ENCODE peak calls at places on chromosomes 5 and 9, in seven cellular contexts. One of them, this sample, is unnamed.

GRCh38 chr5:72531496-72532190 is 24.4 kb upstream of the ZNF366 start:
- DNase-seq in stimulated activated CD8-positive, alpha-beta memory T cell treated with anti-CD3 and anti-CD28 coated beads, Interleukin-7, amount 100 ng/mL, for 24 hours: no peak
- DNase-seq in activated CD4-positive, alpha-beta T cell treated with anti-CD3 and anti-CD28 coated beads, Interleukin-2, amount 10 ng/mL, durations not matched to agents 7 days and 5 days: no peak
- DNase-seq in activated T-cell treated with anti-CD3 and anti-CD28 coated beads, Interleukin-2, amount 50 U/mL, for 72 hours: no peak
- DNase-seq in coronary artery: no peak
- DNase-seq in AG08395: peak
- DNase-seq in HTR-8/SVneo: no peak
- DNase-seq in this sample: no peak

GRCh38 chr5:87831499-87831898 is 418.8 kb upstream of the CCNH start:
- DNase-seq in coronary artery: no peak
- DNase-seq in activated T-cell treated with anti-CD3 and anti-CD28 coated beads, Interleukin-2, amount 50 U/mL, for 72 hours: no peak
- DNase-seq in stimulated activated CD8-positive, alpha-beta memory T cell treated with anti-CD3 and anti-CD28 coated beads, Interleukin-7, amount 100 ng/mL, for 24 hours: no peak
- DNase-seq in activated CD4-positive, alpha-beta T cell treated with anti-CD3 and anti-CD28 coated beads, Interleukin-2, amount 10 ng/mL, durations not matched to agents 7 days and 5 days: no peak
- DNase-seq in AG08395: no peak
- DNase-seq in HTR-8/SVneo: no peak
- DNase-seq in this sample: no peak

GRCh38 chr9:129133067-129133466 is 21.9 kb downstream of the PTPA start:
- DNase-seq in HTR-8/SVneo: no peak
- DNase-seq in stimulated activated CD8-positive, alpha-beta memory T cell treated with anti-CD3 and anti-CD28 coated beads, Interleukin-7, amount 100 ng/mL, for 24 hours: no peak
- DNase-seq in coronary artery: no peak
- DNase-seq in activated CD4-positive, alpha-beta T cell treated with anti-CD3 and anti-CD28 coated beads, Interleukin-2, amount 10 ng/mL, durations not matched to agents 7 days and 5 days: no peak
- DNase-seq in AG08395: no peak
- DNase-seq in activated T-cell treated with anti-CD3 and anti-CD28 coated beads, Interleukin-2, amount 50 U/mL, for 72 hours: no peak
- DNase-seq in this sample: no peak

GRCh38 chr5:163134061-163134460 is 303.3 kb upstream of the CCNG1 start:
- DNase-seq in AG08395: no peak
- DNase-seq in activated T-cell treated with anti-CD3 and anti-CD28 coated beads, Interleukin-2, amount 50 U/mL, for 72 hours: no peak
- DNase-seq in HTR-8/SVneo: no peak
- DNase-seq in coronary artery: no peak
- DNase-seq in stimulated activated CD8-positive, alpha-beta memory T cell treated with anti-CD3 and anti-CD28 coated beads, Interleukin-7, amount 100 ng/mL, for 24 hours: no peak
- DNase-seq in activated CD4-positive, alpha-beta T cell treated with anti-CD3 and anti-CD28 coated beads, Interleukin-2, amount 10 ng/mL, durations not matched to agents 7 days and 5 days: no peak
- DNase-seq in this sample: no peak

GRCh38 chr5:143142596-143143435 is 260.7 kb downstream of the NR3C1 start:
- DNase-seq in coronary artery: peak
- DNase-seq in activated CD4-positive, alpha-beta T cell treated with anti-CD3 and anti-CD28 coated beads, Interleukin-2, amount 10 ng/mL, durations not matched to agents 7 days and 5 days: no peak
- DNase-seq in stimulated activated CD8-positive, alpha-beta memory T cell treated with anti-CD3 and anti-CD28 coated beads, Interleukin-7, amount 100 ng/mL, for 24 hours: no peak
- DNase-seq in AG08395: no peak
- DNase-seq in HTR-8/SVneo: peak
- DNase-seq in activated T-cell treated with anti-CD3 and anti-CD28 coated beads, Interleukin-2, amount 50 U/mL, for 72 hours: no peak
- DNase-seq in this sample: no peak

GRCh38 chr9:69149321-69149807 is 24.7 kb upstream of the TJP2 start:
- DNase-seq in coronary artery: no peak
- DNase-seq in activated CD4-positive, alpha-beta T cell treated with anti-CD3 and anti-CD28 coated beads, Interleukin-2, amount 10 ng/mL, durations not matched to agents 7 days and 5 days: no peak
- DNase-seq in activated T-cell treated with anti-CD3 and anti-CD28 coated beads, Interleukin-2, amount 50 U/mL, for 72 hours: no peak
- DNase-seq in HTR-8/SVneo: no peak
- DNase-seq in stimulated activated CD8-positive, alpha-beta memory T cell treated with anti-CD3 and anti-CD28 coated beads, Interleukin-7, amount 100 ng/mL, for 24 hours: no peak
- DNase-seq in AG08395: peak
- DNase-seq in this sample: peak

GRCh38 chr5:154829589-154830218 is 20.7 kb downstream of the FAXDC2 start:
- DNase-seq in stimulated activated CD8-positive, alpha-beta memory T cell treated with anti-CD3 and anti-CD28 coated beads, Interleukin-7, amount 100 ng/mL, for 24 hours: no peak
- DNase-seq in activated T-cell treated with anti-CD3 and anti-CD28 coated beads, Interleukin-2, amount 50 U/mL, for 72 hours: peak
- DNase-seq in AG08395: no peak
- DNase-seq in coronary artery: no peak
- DNase-seq in activated CD4-positive, alpha-beta T cell treated with anti-CD3 and anti-CD28 coated beads, Interleukin-2, amount 10 ng/mL, durations not matched to agents 7 days and 5 days: peak
- DNase-seq in HTR-8/SVneo: no peak
- DNase-seq in this sample: no peak

GRCh38 chr5:143521891-143522290 is 118.4 kb upstream of the NR3C1 start:
- DNase-seq in activated CD4-positive, alpha-beta T cell treated with anti-CD3 and anti-CD28 coated beads, Interleukin-2, amount 10 ng/mL, durations not matched to agents 7 days and 5 days: no peak
- DNase-seq in stimulated activated CD8-positive, alpha-beta memory T cell treated with anti-CD3 and anti-CD28 coated beads, Interleukin-7, amount 100 ng/mL, for 24 hours: no peak
- DNase-seq in activated T-cell treated with anti-CD3 and anti-CD28 coated beads, Interleukin-2, amount 50 U/mL, for 72 hours: no peak
- DNase-seq in coronary artery: no peak
- DNase-seq in HTR-8/SVneo: no peak
- DNase-seq in AG08395: no peak
- DNase-seq in this sample: no peak

GRCh38 chr5:88732181-88732633 is 150.8 kb downstream of the MEF2C start:
- DNase-seq in stimulated activated CD8-positive, alpha-beta memory T cell treated with anti-CD3 and anti-CD28 coated beads, Interleukin-7, amount 100 ng/mL, for 24 hours: no peak
- DNase-seq in HTR-8/SVneo: no peak
- DNase-seq in activated T-cell treated with anti-CD3 and anti-CD28 coated beads, Interleukin-2, amount 50 U/mL, for 72 hours: no peak
- DNase-seq in AG08395: peak
- DNase-seq in activated CD4-positive, alpha-beta T cell treated with anti-CD3 and anti-CD28 coated beads, Interleukin-2, amount 10 ng/mL, durations not matched to agents 7 days and 5 days: no peak
- DNase-seq in coronary artery: peak
- DNase-seq in this sample: no peak

GRCh38 chr5:52948418-52949076 is 40.6 kb upstream of the ITGA2 start:
- DNase-seq in AG08395: peak
- DNase-seq in activated T-cell treated with anti-CD3 and anti-CD28 coated beads, Interleukin-2, amount 50 U/mL, for 72 hours: peak
- DNase-seq in coronary artery: no peak
- DNase-seq in HTR-8/SVneo: peak
- DNase-seq in stimulated activated CD8-positive, alpha-beta memory T cell treated with anti-CD3 and anti-CD28 coated beads, Interleukin-7, amount 100 ng/mL, for 24 hours: no peak
- DNase-seq in activated CD4-positive, alpha-beta T cell treated with anti-CD3 and anti-CD28 coated beads, Interleukin-2, amount 10 ng/mL, durations not matched to agents 7 days and 5 days: peak
- DNase-seq in this sample: no peak

GRCh38 chr5:3352711-3353110 is 242.9 kb upstream of the IRX1 start:
- DNase-seq in activated T-cell treated with anti-CD3 and anti-CD28 coated beads, Interleukin-2, amount 50 U/mL, for 72 hours: no peak
- DNase-seq in coronary artery: peak
- DNase-seq in HTR-8/SVneo: no peak
- DNase-seq in activated CD4-positive, alpha-beta T cell treated with anti-CD3 and anti-CD28 coated beads, Interleukin-2, amount 10 ng/mL, durations not matched to agents 7 days and 5 days: no peak
- DNase-seq in AG08395: no peak
- DNase-seq in stimulated activated CD8-positive, alpha-beta memory T cell treated with anti-CD3 and anti-CD28 coated beads, Interleukin-7, amount 100 ng/mL, for 24 hours: no peak
- DNase-seq in this sample: peak

GRCh38 chr9:121692606-121693505 is 41.4 kb downstream of the DAB2IP start:
- DNase-seq in AG08395: peak
- DNase-seq in stimulated activated CD8-positive, alpha-beta memory T cell treated with anti-CD3 and anti-CD28 coated beads, Interleukin-7, amount 100 ng/mL, for 24 hours: no peak
- DNase-seq in activated T-cell treated with anti-CD3 and anti-CD28 coated beads, Interleukin-2, amount 50 U/mL, for 72 hours: no peak
- DNase-seq in activated CD4-positive, alpha-beta T cell treated with anti-CD3 and anti-CD28 coated beads, Interleukin-2, amount 10 ng/mL, durations not matched to agents 7 days and 5 days: no peak
- DNase-seq in HTR-8/SVneo: peak
- DNase-seq in coronary artery: no peak
- DNase-seq in this sample: no peak

GRCh38 chr5:155625315-155625714 is 611.8 kb downstream of the KIF4B start:
- DNase-seq in stimulated activated CD8-positive, alpha-beta memory T cell treated with anti-CD3 and anti-CD28 coated beads, Interleukin-7, amount 100 ng/mL, for 24 hours: no peak
- DNase-seq in HTR-8/SVneo: no peak
- DNase-seq in activated T-cell treated with anti-CD3 and anti-CD28 coated beads, Interleukin-2, amount 50 U/mL, for 72 hours: no peak
- DNase-seq in AG08395: no peak
- DNase-seq in activated CD4-positive, alpha-beta T cell treated with anti-CD3 and anti-CD28 coated beads, Interleukin-2, amount 10 ng/mL, durations not matched to agents 7 days and 5 days: no peak
- DNase-seq in coronary artery: no peak
- DNase-seq in this sample: no peak

GRCh38 chr5:73638344-73639095 is 12.5 kb downstream of the ARHGEF28 start:
- DNase-seq in HTR-8/SVneo: peak
- DNase-seq in stimulated activated CD8-positive, alpha-beta memory T cell treated with anti-CD3 and anti-CD28 coated beads, Interleukin-7, amount 100 ng/mL, for 24 hours: no peak
- DNase-seq in coronary artery: no peak
- DNase-seq in activated T-cell treated with anti-CD3 and anti-CD28 coated beads, Interleukin-2, amount 50 U/mL, for 72 hours: no peak
- DNase-seq in activated CD4-positive, alpha-beta T cell treated with anti-CD3 and anti-CD28 coated beads, Interleukin-2, amount 10 ng/mL, durations not matched to agents 7 days and 5 days: no peak
- DNase-seq in AG08395: no peak
- DNase-seq in this sample: no peak

GRCh38 chr5:123460296-123460729 is 37.1 kb upstream of the CEP120 start:
- DNase-seq in activated T-cell treated with anti-CD3 and anti-CD28 coated beads, Interleukin-2, amount 50 U/mL, for 72 hours: peak
- DNase-seq in coronary artery: no peak
- DNase-seq in stimulated activated CD8-positive, alpha-beta memory T cell treated with anti-CD3 and anti-CD28 coated beads, Interleukin-7, amount 100 ng/mL, for 24 hours: no peak
- DNase-seq in HTR-8/SVneo: peak
- DNase-seq in AG08395: no peak
- DNase-seq in activated CD4-positive, alpha-beta T cell treated with anti-CD3 and anti-CD28 coated beads, Interleukin-2, amount 10 ng/mL, durations not matched to agents 7 days and 5 days: no peak
- DNase-seq in this sample: no peak

GRCh38 chr5:179256229-179257189 is 88.8 kb downstream of the ADAMTS2 start:
- DNase-seq in stimulated activated CD8-positive, alpha-beta memory T cell treated with anti-CD3 and anti-CD28 coated beads, Interleukin-7, amount 100 ng/mL, for 24 hours: no peak
- DNase-seq in activated T-cell treated with anti-CD3 and anti-CD28 coated beads, Interleukin-2, amount 50 U/mL, for 72 hours: no peak
- DNase-seq in activated CD4-positive, alpha-beta T cell treated with anti-CD3 and anti-CD28 coated beads, Interleukin-2, amount 10 ng/mL, durations not matched to agents 7 days and 5 days: no peak
- DNase-seq in HTR-8/SVneo: no peak
- DNase-seq in coronary artery: no peak
- DNase-seq in AG08395: no peak
- DNase-seq in this sample: peak

GRCh38 chr5:5011151-5011550 is 129.0 kb upstream of the ADAMTS16 start:
- DNase-seq in activated T-cell treated with anti-CD3 and anti-CD28 coated beads, Interleukin-2, amount 50 U/mL, for 72 hours: no peak
- DNase-seq in activated CD4-positive, alpha-beta T cell treated with anti-CD3 and anti-CD28 coated beads, Interleukin-2, amount 10 ng/mL, durations not matched to agents 7 days and 5 days: no peak
- DNase-seq in stimulated activated CD8-positive, alpha-beta memory T cell treated with anti-CD3 and anti-CD28 coated beads, Interleukin-7, amount 100 ng/mL, for 24 hours: no peak
- DNase-seq in coronary artery: no peak
- DNase-seq in HTR-8/SVneo: no peak
- DNase-seq in AG08395: no peak
- DNase-seq in this sample: no peak